ENCODE peak calls at places on chromosomes 12 and 14, in nine cellular contexts. Y is AG09309; N is HTR-8/SVneo; C is activated CD8-positive, alpha-beta memory T cell treated with anti-CD3 and anti-CD28 coated beads, Interleukin-2, amount 50 U/mL, for 4 hours; T is astrocyte of the hippocampus; S is tibial artery; M is GM04504; L is stimulated activated CD4-positive, alpha-beta T cell treated with anti-CD3 and anti-CD28 coated beads, Interleukin-2, amount 100 ng/mL, for 48 hours; W is activated naive CD8-positive, alpha-beta T cell treated with anti-CD3 and anti-CD28 coated beads for 36 hours. P is an unnamed sample.

GRCh38 chr12:26100966-26101744 is 23.7 kb downstream of the BHLHE41 start:
- DNase-seq in M (no peak), N (no peak), S (no peak), T (no peak), L (no peak), C (no peak), W (no peak), Y (no peak), P (no peak)

GRCh38 chr14:92501891-92502351 is 11.7 kb upstream of the RIN3 start:
- DNase-seq in W (no peak), L (no peak), M (peak), S (no peak), T (peak), Y (peak), C (no peak), N (peak), P (peak)

GRCh38 chr12:94983321-94983720 is 20.2 kb downstream of the NDUFA12 start:
- DNase-seq in C (no peak), S (no peak), M (no peak), T (no peak), Y (no peak), N (no peak), L (no peak), W (no peak), P (no peak)

GRCh38 chr12:119154435-119154818 is 24.3 kb upstream of the HSPB8 start:
- DNase-seq in W (no peak), Y (no peak), N (no peak), S (no peak), M (no peak), L (no peak), C (no peak), T (no peak), P (peak)

GRCh38 chr12:21745258-21745657 is 29.2 kb downstream of the KCNJ8 start:
- DNase-seq in M (no peak), C (no peak), Y (no peak), S (no peak), W (no peak), T (no peak), L (no peak), N (no peak), P (no peak)

GRCh38 chr14:78790262-78790661 is 620.1 kb downstream of the NRXN3 start:
- DNase-seq in W (no peak), N (no peak), T (no peak), L (no peak), C (no peak), S (no peak), M (no peak), Y (no peak), P (no peak)

GRCh38 chr12:27143676-27144075 is 61.3 kb upstream of the C12orf71 start:
- DNase-seq in W (no peak), S (no peak), N (no peak), C (no peak), Y (no peak), M (no peak), L (no peak), T (no peak), P (no peak)

GRCh38 chr14:31927348-31927826 is 149.7 kb upstream of the ARHGAP5 start:
- DNase-seq in L (no peak), W (no peak), S (no peak), M (peak), T (peak), C (no peak), N (peak), Y (peak), P (peak)

GRCh38 chr14:75875958-75876357 is 105.8 kb downstream of the TGFB3 start:
- DNase-seq in C (no peak), W (no peak), T (no peak), M (no peak), N (no peak), S (no peak), Y (no peak), L (no peak), P (no peak)

GRCh38 chr14:22039938-22040780 is 366.5 kb upstream of the OR4E1 start:
- DNase-seq in L (no peak), T (no peak), C (peak), Y (no peak), N (no peak), S (no peak), M (no peak), W (no peak), P (peak)

GRCh38 chr12:19546027-19546426 is 106.7 kb downstream of the AEBP2 start:
- DNase-seq in C (no peak), W (no peak), M (peak), L (no peak), S (peak), N (no peak), Y (peak), T (peak), P (no peak)

GRCh38 chr14:59926534-59926933 is 6.6 kb downstream of the LRRC9 start:
- DNase-seq in Y (no peak), L (no peak), C (no peak), M (no peak), T (no peak), S (no peak), N (no peak), W (no peak), P (no peak)

GRCh38 chr12:82019533-82019932 is 260.4 kb upstream of the PPFIA2 start:
- DNase-seq in Y (no peak), L (no peak), N (no peak), W (no peak), C (no peak), T (no peak), S (no peak), M (no peak), P (no peak)

GRCh38 chr12:11461433-11461832 is 66.1 kb upstream of the PRB2 start:
- DNase-seq in C (no peak), W (no peak), M (no peak), Y (no peak), L (no peak), T (no peak), S (no peak), N (no peak), P (no peak)

GRCh38 chr14:101733211-101733610 is 28.3 kb upstream of the PPP2R5C start:
- DNase-seq in Y (peak), S (no peak), L (no peak), M (peak), W (no peak), T (peak), N (no peak), C (no peak), P (peak)

GRCh38 chr12:13337786-13338185 is 141.3 kb downstream of the EMP1 start:
- DNase-seq in N (no peak), W (no peak), S (no peak), M (no peak), Y (no peak), T (no peak), C (no peak), L (no peak), P (no peak)

GRCh38 chr14:80567905-80568512 is 356.7 kb upstream of the DIO2 start:
- DNase-seq in S (no peak), Y (no peak), W (no peak), M (no peak), C (no peak), T (peak), L (no peak), N (peak), P (peak)

GRCh38 chr12:116074686-116075085 is 202.8 kb downstream of the MED13L start:
- DNase-seq in T (no peak), W (no peak), L (no peak), Y (no peak), M (no peak), C (no peak), N (no peak), S (no peak), P (no peak)

GRCh38 chr12:69880566-69880965 is 55.5 kb downstream of the MYRFL start:
- DNase-seq in T (peak), N (no peak), W (no peak), M (no peak), S (no peak), L (no peak), Y (no peak), C (no peak), P (no peak)

GRCh38 chr14:95872777-95873176 is 3.9 kb upstream of the TUNAR start:
- DNase-seq in T (no peak), Y (no peak), C (no peak), N (no peak), S (no peak), L (no peak), M (no peak), W (no peak), P (no peak)

GRCh38 chr14:71780075-71780474 is 152.2 kb upstream of the RGS6 start:
- DNase-seq in Y (no peak), N (no peak), C (no peak), L (no peak), W (no peak), T (no peak), M (no peak), S (no peak), P (no peak)

GRCh38 chr14:61472025-61472672 is 150.8 kb downstream of the PRKCH start:
- DNase-seq in N (peak), S (no peak), Y (peak), W (peak), L (no peak), M (peak), T (peak), C (no peak), P (peak)

GRCh38 chr14:80705241-80705980 is 236.1 kb downstream of the CEP128 start:
- DNase-seq in M (no peak), N (no peak), C (no peak), S (no peak), T (no peak), W (no peak), Y (no peak), L (no peak), P (no peak)

GRCh38 chr14:34722723-34723545 is 8.5 kb upstream of the CFL2 start:
- DNase-seq in L (peak), W (peak), M (peak), Y (no peak), N (peak), C (peak), T (peak), S (no peak), P (peak)

GRCh38 chr12:65195387-65196055 is 26.1 kb downstream of the LEMD3 start:
- DNase-seq in L (no peak), T (no peak), S (no peak), N (no peak), W (no peak), M (no peak), C (no peak), Y (no peak), P (no peak)

GRCh38 chr12:104279164-104279563 is 24.4 kb upstream of the EID3 start:
- DNase-seq in T (no peak), N (no peak), W (no peak), M (no peak), S (no peak), C (no peak), Y (no peak), L (no peak), P (no peak)

GRCh38 chr14:53956427-53957201 is at the start of gene BMP4:
- DNase-seq in M (no peak), T (peak), C (no peak), W (no peak), L (no peak), S (peak), N (peak), Y (no peak), P (peak)

GRCh38 chr14:93536945-93537344 is 106.2 kb downstream of the UNC79 start:
- DNase-seq in W (no peak), Y (no peak), S (no peak), L (no peak), N (peak), C (no peak), T (no peak), M (no peak), P (peak)

GRCh38 chr12:26226629-26227375 is 31.4 kb downstream of the SSPN start:
- DNase-seq in T (peak), W (peak), S (peak), M (no peak), Y (no peak), L (no peak), N (peak), C (no peak), P (peak)

GRCh38 chr12:25162866-25163265 is 32.1 kb downstream of the DNAI7 start:
- DNase-seq in M (no peak), S (no peak), L (no peak), T (no peak), C (no peak), Y (no peak), N (no peak), W (no peak), P (no peak)

GRCh38 chr12:96103067-96103650 is 67.8 kb upstream of the LTA4H start:
- DNase-seq in N (no peak), L (no peak), C (no peak), S (no peak), M (no peak), Y (no peak), W (no peak), T (peak), P (peak)

GRCh38 chr14:95494456-95494855 is 22.0 kb downstream of the SYNE3 start:
- DNase-seq in M (no peak), L (no peak), W (no peak), Y (no peak), S (no peak), C (no peak), T (no peak), N (no peak), P (no peak)

GRCh38 chr12:48001426-48002178 is 2.7 kb downstream of the COL2A1 start:
- DNase-seq in Y (no peak), L (no peak), W (no peak), M (no peak), N (peak), S (peak), T (peak), C (no peak), P (peak)

GRCh38 chr12:52741378-52742195 is 35.6 kb downstream of the KRT76 start:
- DNase-seq in L (peak), S (no peak), N (peak), T (peak), Y (peak), M (peak), W (peak), C (peak), P (peak)

GRCh38 chr12:86698581-86698980 is 442.4 kb upstream of the MGAT4C start:
- DNase-seq in C (no peak), W (no peak), T (peak), L (no peak), N (no peak), S (no peak), M (peak), Y (peak), P (no peak)